ENCODE peak calls at places on chromosomes 3 and 15, in five cellular contexts. T is cardiac fibroblast, V is NB4, A is heart right ventricle, E is breast epithelium. H is an unnamed sample.

GRCh38 chr3:104436536-104436935 is 930.2 kb upstream of the ALCAM start:
- DNase-seq in A (no peak), T (no peak), V (no peak), E (no peak), H (no peak)

GRCh38 chr15:73870700-73871408 is 2.5 kb upstream of the TBC1D21 start:
- DNase-seq in A (peak; percentile 80), E (no peak), T (peak; percentile 44), V (no peak), H (no peak)

GRCh38 chr3:14256046-14256445 is 77.4 kb downstream of the LSM3 start:
- DNase-seq in V (no peak), A (no peak), T (no peak), E (no peak), H (no peak)

GRCh38 chr3:183178833-183179549 is 16.5 kb upstream of the LAMP3 start:
- DNase-seq in E (no peak), A (peak; percentile 30), T (peak; percentile 79), V (peak; percentile 68), H (peak; percentile 85)

GRCh38 chr3:14810795-14811661 is 7.7 kb upstream of the FGD5 start:
- DNase-seq in E (no peak), A (peak; percentile 26), T (no peak), V (no peak), H (peak; percentile 88)

GRCh38 chr3:52254608-52255007 is 9.0 kb downstream of the PPM1M start:
- DNase-seq in T (no peak), V (no peak), A (no peak), E (no peak), H (no peak)

GRCh38 chr3:194080913-194081800 is 54.8 kb upstream of the HES1 start:
- DNase-seq in A (no peak), T (no peak), E (no peak), V (no peak), H (no peak)

GRCh38 chr3:177725165-177725564 is 527.9 kb upstream of the TBL1XR1 start:
- DNase-seq in A (no peak), V (peak; percentile 43), E (no peak), T (no peak), H (no peak)

GRCh38 chr3:165075695-165076094 is 2.6 kb downstream of the SI start:
- DNase-seq in A (no peak), E (no peak), V (no peak), T (no peak), H (no peak)

GRCh38 chr3:100075731-100076543 is 38.4 kb downstream of the FILIP1L start:
- DNase-seq in V (peak; percentile 55), E (no peak), A (no peak), T (no peak), H (no peak)

GRCh38 chr3:142644502-142644901 is 48.3 kb downstream of the PLS1 start:
- DNase-seq in A (no peak), E (no peak), T (no peak), V (no peak), H (no peak)

GRCh38 chr15:92095691-92096090 is 242.2 kb downstream of the SLCO3A1 start:
- DNase-seq in T (no peak), V (peak; percentile 32), A (no peak), E (no peak), H (no peak)

GRCh38 chr3:56684029-56684428 is 964 bp upstream of the TASOR start:
- DNase-seq in V (no peak), A (no peak), E (no peak), T (no peak), H (no peak)

GRCh38 chr3:55859305-55859704 is 372.2 kb upstream of the WNT5A start:
- DNase-seq in T (no peak), E (no peak), A (no peak), V (no peak), H (no peak)

GRCh38 chr15:85831415-85832113 is 36.8 kb upstream of the KLHL25 start:
- DNase-seq in T (peak; percentile 68), E (peak; percentile 60), V (peak; percentile 53), A (peak; percentile 47), H (peak; percentile 33)

GRCh38 chr15:52080031-52080430 is 32.5 kb downstream of the BCL2L10 start:
- DNase-seq in V (no peak), A (no peak), T (peak; percentile 43), E (no peak), H (no peak)

GRCh38 chr3:33277193-33277882 is at the start of gene FBXL2:
- DNase-seq in V (peak; percentile 48), T (peak; percentile 70), E (peak; percentile 70), A (peak; percentile 72), H (peak; percentile 73)

GRCh38 chr3:46930945-46931403 is 45.6 kb downstream of the CCDC12 start:
- DNase-seq in V (no peak), A (no peak), T (no peak), E (no peak), H (peak; percentile 79)

GRCh38 chr3:47324278-47324865 is 41.6 kb downstream of the KLHL18 start:
- DNase-seq in E (no peak), V (peak; percentile 77), T (peak; percentile 88), A (no peak), H (no peak)

GRCh38 chr15:46855388-46855787 is 861.9 kb upstream of the SEMA6D start:
- DNase-seq in V (no peak), T (no peak), E (no peak), A (no peak), H (no peak)

GRCh38 chr3:10883478-10884234 is 67.6 kb downstream of the SLC6A11 start:
- DNase-seq in T (peak; percentile 28), A (no peak), E (no peak), V (peak; percentile 45), H (no peak)

GRCh38 chr3:71498543-71498942 is 85.0 kb downstream of the FOXP1 start:
- DNase-seq in A (no peak), E (no peak), V (no peak), T (no peak), H (no peak)

GRCh38 chr3:144185291-144185690 is 213.7 kb downstream of the DIPK2A start:
- DNase-seq in E (no peak), V (no peak), A (no peak), T (peak; percentile 48), H (no peak)

GRCh38 chr15:99708563-99708962 is 24.7 kb downstream of the LYSMD4 start:
- DNase-seq in A (peak; percentile 73), V (peak; percentile 56), E (peak; percentile 61), T (peak; percentile 96), H (no peak)

GRCh38 chr15:22229971-22230815 is 149.9 kb downstream of the OR4M2 start:
- DNase-seq in T (no peak), V (no peak), E (no peak), A (no peak), H (peak; percentile 19)

GRCh38 chr3:184261270-184262165 is at the start of gene CAMK2N2:
- DNase-seq in V (peak; percentile 69), E (no peak), A (peak; percentile 51), T (peak; percentile 47), H (peak; percentile 92)

GRCh38 chr15:70215951-70216350 is 118.2 kb upstream of the TLE3 start:
- DNase-seq in V (no peak), T (no peak), E (no peak), A (no peak), H (no peak)

GRCh38 chr15:70214941-70215635 is 117.4 kb upstream of the TLE3 start:
- DNase-seq in E (no peak), A (no peak), V (no peak), T (no peak), H (peak; percentile 35)

GRCh38 chr15:70213779-70214178 is 116.1 kb upstream of the TLE3 start:
- DNase-seq in E (no peak), A (no peak), T (no peak), V (no peak), H (no peak)

GRCh38 chr15:70212963-70213315 is 115.2 kb upstream of the TLE3 start:
- DNase-seq in T (no peak), E (no peak), V (no peak), A (no peak), H (peak; percentile 24)

GRCh38 chr15:70214266-70214665 is 116.5 kb upstream of the TLE3 start:
- DNase-seq in E (no peak), A (no peak), T (no peak), V (no peak), H (no peak)
- TF ChIP-seq CTCF in E (no peak), A (no peak), T (no peak), V (no peak), H (peak; percentile 26)

GRCh38 chr3:7289113-7289512 is 428.2 kb downstream of the GRM7 start:
- DNase-seq in A (no peak), T (peak; percentile 2), V (no peak), E (no peak), H (no peak)

GRCh38 chr3:7290062-7290825 is 429.3 kb downstream of the GRM7 start:
- DNase-seq in T (peak; percentile 6), V (peak; percentile 6), A (no peak), E (no peak), H (no peak)

GRCh38 chr3:7288133-7288532 is 427.2 kb downstream of the GRM7 start:
- DNase-seq in A (no peak), V (no peak), E (no peak), T (no peak), H (no peak)

GRCh38 chr3:7282988-7283387 is 422.1 kb downstream of the GRM7 start:
- DNase-seq in E (no peak), V (no peak), A (no peak), T (peak; percentile 3), H (no peak)

DNA sequence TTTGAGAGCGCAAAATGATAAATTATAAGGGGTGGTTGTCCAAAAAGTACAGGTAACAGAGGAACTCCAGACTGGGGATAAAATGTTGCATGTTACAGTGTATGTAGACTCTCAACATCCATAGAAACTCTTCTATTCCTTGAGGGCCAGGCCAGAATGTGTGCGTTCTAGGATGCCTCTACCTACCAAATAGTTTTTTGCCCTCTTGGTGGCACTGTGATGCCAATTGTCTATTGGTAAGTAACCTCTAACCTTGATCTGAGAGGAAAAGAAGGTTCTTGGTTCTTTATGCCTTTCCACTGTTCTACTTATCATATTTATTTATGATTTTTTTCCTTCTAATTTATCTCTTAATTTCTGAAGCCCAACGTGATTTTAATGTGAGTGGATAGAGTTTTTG is 424.6 kb downstream of the GRM7 start:
- DNase-seq in E (no peak), A (no peak), T (peak; percentile 20), V (peak; percentile 12), H (no peak)
- TF ChIP-seq CTCF in E (peak; percentile 24), A (peak; percentile 36), T (no peak), V (no peak), H (peak; percentile 32)

DNA sequence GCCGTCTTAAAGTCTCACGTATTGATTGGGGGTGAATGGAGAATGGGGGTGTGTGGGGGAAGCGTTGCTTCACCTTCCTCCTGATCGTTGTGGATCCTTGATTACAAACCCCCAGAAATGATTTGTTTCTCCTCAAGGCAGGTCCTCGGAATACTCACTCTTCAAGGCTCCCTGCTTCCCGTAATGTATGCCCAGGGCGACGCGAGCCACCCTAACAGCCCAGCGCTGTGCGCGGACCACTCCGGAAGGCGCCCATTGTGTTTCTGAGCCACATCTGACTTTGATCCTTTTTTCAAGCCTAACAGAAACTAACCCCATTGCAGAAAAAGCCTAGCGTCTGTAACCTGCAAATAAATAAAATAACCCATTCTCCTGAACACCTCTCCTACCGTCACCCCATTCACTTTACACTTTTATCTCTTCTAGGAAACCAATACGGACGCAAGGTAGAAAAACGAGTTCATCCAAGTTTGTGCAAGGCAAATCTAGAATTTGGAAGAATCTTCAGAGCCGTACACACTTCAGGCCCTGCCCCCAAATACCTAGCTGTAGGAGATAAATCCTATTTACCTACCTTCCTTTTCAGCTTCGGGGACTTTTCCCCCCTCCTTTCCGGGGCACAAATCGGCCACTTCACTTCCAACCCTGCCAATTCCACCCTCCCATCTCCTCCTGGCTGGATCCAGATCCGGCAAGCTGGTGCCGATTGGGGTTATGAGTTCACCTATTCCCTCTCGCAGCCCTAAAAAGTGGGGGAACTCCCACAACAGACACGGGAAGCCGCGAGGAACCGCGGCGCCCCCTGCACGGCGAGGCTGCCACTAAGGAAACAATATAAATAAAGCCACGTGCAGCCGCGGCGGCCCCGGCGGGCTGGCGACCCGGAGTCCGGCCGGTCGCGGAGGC is 1.1 kb downstream of the PRTG start:
- DNase-seq in V (no peak), E (no peak), A (no peak), T (peak; percentile 20), H (no peak)
- TF ChIP-seq CTCF in V (no peak), E (no peak), A (no peak), T (peak; percentile 10), H (no peak)

GRCh38 chr3:129228891-129229585 is 20.4 kb upstream of the COPG1 start:
- DNase-seq in V (peak; percentile 26), A (peak; percentile 24), E (no peak), T (peak; percentile 86), H (no peak)
- TF ChIP-seq CTCF in V (no peak), A (peak; percentile 16), E (no peak), T (no peak), H (peak; percentile 8)

H was measured in upper lobe of left lung.